ENCODE peak calls at places on chromosomes 13 and 19, in four cellular contexts. One of them, this sample, is unnamed. For H3K4me1, the result is how much of the 10 kb centered on the place peaks cover.

GRCh38 chr13:105410602-105411001 is 1124.9 kb downstream of the EFNB2 start:
- DNase-seq in K562: peak
- DNase-seq in HCT116: peak
- DNase-seq in HepG2: peak
- DNase-seq in this sample: no peak

GRCh38 chr13:25847635-25848616 is 203.9 kb downstream of the SHISA2 start:
- DNase-seq in K562: no peak
- DNase-seq in HCT116: no peak
- DNase-seq in HepG2: no peak
- DNase-seq in this sample: no peak

GRCh38 chr19:5609881-5610280 is 12.7 kb downstream of the SAFB2 start:
- DNase-seq in K562: no peak
- DNase-seq in HCT116: no peak
- DNase-seq in HepG2: no peak
- DNase-seq in this sample: no peak

GRCh38 chr19:57152921-57153320 is 7.9 kb upstream of the ZIM3 start:
- DNase-seq in K562: no peak
- DNase-seq in HCT116: no peak
- DNase-seq in HepG2: no peak
- DNase-seq in this sample: no peak

GRCh38 chr19:37572203-37572602 is 22.4 kb downstream of the ZNF571 start:
- DNase-seq in K562: no peak
- DNase-seq in HCT116: no peak
- DNase-seq in HepG2: no peak
- DNase-seq in this sample: no peak

GRCh38 chr13:45055198-45055901 is 65.0 kb upstream of the GTF2F2 start:
- DNase-seq in K562: no peak
- DNase-seq in HCT116: peak
- DNase-seq in HepG2: no peak
- DNase-seq in this sample: peak

GRCh38 chr19:41546386-41546789 is 29.6 kb upstream of the CEACAM21 start:
- DNase-seq in K562: no peak
- DNase-seq in HCT116: no peak
- DNase-seq in HepG2: no peak
- DNase-seq in this sample: no peak

GRCh38 chr19:51681286-51681956 is 11.7 kb upstream of the SPACA6 start:
- DNase-seq in K562: no peak
- DNase-seq in HCT116: no peak
- DNase-seq in HepG2: no peak
- DNase-seq in this sample: no peak

GRCh38 chr19:54457773-54458647 is 5.6 kb downstream of the LENG9 start:
- DNase-seq in K562: peak
- DNase-seq in HCT116: no peak
- DNase-seq in HepG2: no peak
- DNase-seq in this sample: no peak

GRCh38 chr13:22569830-22570229 is 610.9 kb upstream of the SGCG start:
- DNase-seq in K562: no peak
- DNase-seq in HCT116: no peak
- DNase-seq in HepG2: no peak
- DNase-seq in this sample: no peak

GRCh38 chr19:3653865-3654513 is 27.4 kb upstream of the CACTIN start:
- DNase-seq in K562: peak
- DNase-seq in HCT116: no peak
- DNase-seq in HepG2: no peak
- DNase-seq in this sample: no peak

GRCh38 chr19:50025794-50026549 is at the start of gene ZNF473:
- DNase-seq in K562: peak
- DNase-seq in HCT116: no peak
- DNase-seq in HepG2: peak
- DNase-seq in this sample: no peak

GRCh38 chr19:31348416-31349159 is 648 bp downstream of the TSHZ3 start:
- DNase-seq in K562: no peak
- DNase-seq in HCT116: no peak
- DNase-seq in HepG2: no peak
- DNase-seq in this sample: no peak

DNA sequence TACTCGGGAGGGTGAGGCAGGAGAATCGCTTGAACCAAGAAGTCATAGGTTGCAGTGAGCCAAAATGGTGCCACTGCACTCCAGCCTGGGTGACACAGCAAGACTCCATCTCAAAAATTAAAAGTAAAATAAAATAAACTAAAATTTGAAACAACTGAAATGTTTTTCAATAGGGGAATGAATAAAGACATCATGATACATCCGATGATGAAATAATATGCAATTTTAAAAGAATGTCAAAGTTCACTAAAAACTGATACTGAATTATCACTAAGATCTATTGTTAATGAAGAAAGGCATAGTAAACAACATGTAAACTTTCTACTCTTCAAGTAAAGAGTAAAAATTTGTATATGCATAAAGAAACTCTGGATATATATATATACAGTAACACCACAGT is 8.5 kb downstream of the CARD8 start:
- DNase-seq in K562: no peak
- DNase-seq in HCT116: no peak
- DNase-seq in HepG2: no peak
- DNase-seq in this sample: no peak
- H3K4me1 ChIP-seq in K562: under half
- H3K4me1 ChIP-seq in HCT116: under half
- H3K4me1 ChIP-seq in HepG2: under half
- H3K4me1 ChIP-seq in this sample: under half

GRCh38 chr13:20702945-20703784 is at the start of gene IL17D:
- DNase-seq in K562: peak
- DNase-seq in HCT116: no peak
- DNase-seq in HepG2: no peak
- DNase-seq in this sample: no peak
- TF ChIP-seq TCF7L2 in K562: no peak
- TF ChIP-seq TCF7L2 in HCT116: no peak
- TF ChIP-seq TCF7L2 in HepG2: no peak
- TF ChIP-seq TCF7L2 in this sample: no peak

DNA sequence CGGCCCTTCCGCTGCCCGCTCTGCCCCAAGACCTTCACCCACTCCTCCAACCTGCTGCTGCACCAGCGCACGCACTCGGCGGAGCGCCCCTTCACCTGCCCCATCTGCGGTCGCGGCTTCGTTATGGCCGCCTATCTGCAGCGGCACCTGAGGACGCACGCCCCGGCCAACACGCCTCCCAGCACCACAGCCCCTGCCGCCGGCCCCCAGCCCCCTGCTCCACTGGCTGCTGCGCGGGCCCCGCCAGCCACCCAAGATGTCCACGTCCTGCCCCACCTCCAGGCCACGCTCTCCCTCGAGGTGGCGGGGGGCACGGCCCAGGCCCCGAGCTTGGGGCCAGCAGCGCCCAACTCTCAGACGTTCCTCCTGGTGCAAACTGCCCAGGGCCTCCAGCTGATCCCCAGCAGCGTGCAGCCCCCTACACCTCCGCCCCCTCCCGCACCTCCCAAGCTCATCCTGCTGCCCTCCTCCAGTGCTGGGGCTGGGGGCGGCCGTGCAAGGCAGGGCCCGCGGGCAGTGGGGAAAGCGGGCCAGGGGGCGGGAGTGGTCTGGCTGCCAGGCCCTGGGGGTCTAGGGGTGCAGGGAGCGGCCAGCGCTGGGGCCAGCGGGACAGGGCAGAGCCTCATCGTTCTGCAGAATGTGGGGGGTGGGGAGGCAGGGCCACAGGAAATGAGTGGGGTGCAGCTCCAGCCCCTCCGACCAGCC is 1.9 kb upstream of the NAT14 start:
- DNase-seq in K562: no peak
- DNase-seq in HCT116: no peak
- DNase-seq in HepG2: no peak
- DNase-seq in this sample: no peak
- H3K4me1 ChIP-seq in K562: under half
- H3K4me1 ChIP-seq in HCT116: under half
- H3K4me1 ChIP-seq in HepG2: under half
- H3K4me1 ChIP-seq in this sample: under half

DNA sequence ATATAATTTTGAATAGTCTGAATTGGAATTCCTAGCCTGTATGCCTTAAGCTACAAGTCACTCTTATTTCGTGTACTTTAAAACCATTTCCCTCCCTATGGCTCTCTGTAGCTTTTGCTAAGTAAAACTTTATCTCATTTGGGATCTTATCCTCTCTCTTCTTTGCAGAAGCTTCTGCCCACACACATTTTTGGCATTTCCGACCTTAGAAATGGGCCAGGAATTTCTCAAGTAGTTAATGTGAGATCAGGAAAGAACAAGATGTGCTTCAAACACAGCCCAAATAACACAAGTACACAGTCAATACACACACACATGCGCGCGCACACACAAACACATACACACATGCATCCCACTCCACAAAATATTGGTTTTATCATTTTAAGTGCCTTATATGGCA is 931.0 kb upstream of the MIR17HG start:
- DNase-seq in K562: no peak
- DNase-seq in HCT116: no peak
- DNase-seq in HepG2: no peak
- DNase-seq in this sample: no peak
- TF ChIP-seq TCF7L2 in K562: no peak
- TF ChIP-seq TCF7L2 in HCT116: no peak
- TF ChIP-seq TCF7L2 in HepG2: no peak
- TF ChIP-seq TCF7L2 in this sample: no peak

GRCh38 chr13:48242677-48243076 is 9.7 kb downstream of the ITM2B start:
- DNase-seq in K562: no peak
- DNase-seq in HCT116: no peak
- DNase-seq in HepG2: no peak
- DNase-seq in this sample: no peak

GRCh38 chr13:48244159-48244558 is 11.2 kb downstream of the ITM2B start:
- DNase-seq in K562: no peak
- DNase-seq in HCT116: no peak
- DNase-seq in HepG2: no peak
- DNase-seq in this sample: no peak

GRCh38 chr13:48241651-48242050 is 8.6 kb downstream of the ITM2B start:
- DNase-seq in K562: no peak
- DNase-seq in HCT116: no peak
- DNase-seq in HepG2: no peak
- DNase-seq in this sample: no peak

GRCh38 chr13:48249018-48249417 is 16.0 kb downstream of the ITM2B start:
- DNase-seq in K562: no peak
- DNase-seq in HCT116: no peak
- DNase-seq in HepG2: no peak
- DNase-seq in this sample: no peak

DNA sequence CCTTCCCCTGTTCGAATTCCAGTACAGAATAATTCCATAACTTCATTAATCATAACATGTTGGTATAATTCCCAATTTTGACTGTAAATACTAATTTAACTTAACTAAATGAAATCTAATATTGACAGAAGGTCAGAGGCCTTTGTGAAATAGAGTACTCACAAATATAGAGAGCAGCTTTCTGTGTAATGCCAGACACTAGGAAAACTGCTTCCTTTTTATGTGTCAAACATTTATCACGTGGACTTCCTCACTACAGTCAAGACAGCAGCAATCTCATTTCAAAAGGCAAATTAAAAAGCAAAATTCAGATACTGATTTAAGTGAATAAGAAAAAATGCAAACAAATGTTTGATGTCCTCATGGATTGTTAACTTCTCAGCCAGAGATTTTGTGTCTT is 13.1 kb downstream of the ITM2B start:
- DNase-seq in K562: no peak
- DNase-seq in HCT116: no peak
- DNase-seq in HepG2: no peak
- DNase-seq in this sample: no peak
- H3K4me1 ChIP-seq in K562: under half
- H3K4me1 ChIP-seq in HCT116: under half
- H3K4me1 ChIP-seq in HepG2: under half
- H3K4me1 ChIP-seq in this sample: under half